ENCODE peak calls at places on chromosomes 7 and 10, in six cellular contexts. G is tibial artery; T is left lung; C is tibial nerve; Q is suprapubic skin; L is CD8-positive, alpha-beta T cell. P is an unnamed sample.

GRCh38 chr7:139034336-139034735 is 1.5 kb downstream of the ZC3HAV1L start:
- DNase-seq in G (no peak), T (no peak), C (no peak), Q (no peak), L (no peak), P (no peak)

GRCh38 chr10:86349940-86350630 is 16.5 kb downstream of the GRID1 start:
- DNase-seq in G (no peak), T (no peak), C (no peak), Q (no peak), L (no peak), P (no peak)

GRCh38 chr7:127252736-127253288 is at the start of gene GRM8:
- DNase-seq in G (peak; percentile 41), T (no peak), C (peak; percentile 15), Q (no peak), L (no peak), P (no peak)

GRCh38 chr10:96647466-96647865 is 60.7 kb upstream of the TM9SF3 start:
- DNase-seq in G (no peak), T (no peak), C (no peak), Q (no peak), L (no peak), P (no peak)

GRCh38 chr10:77351386-77351785 is 286.2 kb downstream of the KCNMA1 start:
- DNase-seq in G (no peak), T (no peak), C (no peak), Q (no peak), L (no peak), P (no peak)

GRCh38 chr7:88259656-88260380 is 40.0 kb upstream of the SRI start:
- DNase-seq in G (no peak), T (no peak), C (no peak), Q (no peak), L (no peak), P (no peak)

GRCh38 chr10:62759599-62760175 is 44.8 kb upstream of the ADO start:
- DNase-seq in G (no peak), T (no peak), C (peak; percentile 12), Q (no peak), L (no peak), P (no peak)

GRCh38 chr7:101936612-101937231 is 119.3 kb downstream of the CUX1 start:
- DNase-seq in G (peak; percentile 30), T (no peak), C (no peak), Q (no peak), L (no peak), P (no peak)

GRCh38 chr7:124776153-124776552 is 10.6 kb upstream of the GPR37 start:
- DNase-seq in G (no peak), T (no peak), C (no peak), Q (no peak), L (no peak), P (no peak)

GRCh38 chr7:137953692-137954470 is 48.0 kb downstream of the CREB3L2 start:
- DNase-seq in G (no peak), T (no peak), C (no peak), Q (no peak), L (no peak), P (no peak)

GRCh38 chr7:35691827-35692307 is 3.1 kb downstream of the HERPUD2 start:
- DNase-seq in G (no peak), T (no peak), C (no peak), Q (no peak), L (no peak), P (no peak)

GRCh38 chr10:104334561-104334960 is 3.7 kb downstream of the ITPRIP start:
- DNase-seq in G (no peak), T (no peak), C (no peak), Q (peak; percentile 37), L (no peak), P (peak; percentile 44)

GRCh38 chr7:28005848-28006233 is 174.8 kb downstream of the JAZF1 start:
- DNase-seq in G (no peak), T (no peak), C (no peak), Q (no peak), L (no peak), P (no peak)

GRCh38 chr10:36629476-36629875 is 495.9 kb upstream of the ANKRD30A start:
- DNase-seq in G (no peak), T (no peak), C (no peak), Q (no peak), L (no peak), P (no peak)

GRCh38 chr10:8725343-8725742 is 670.9 kb downstream of the GATA3 start:
- DNase-seq in G (no peak), T (no peak), C (no peak), Q (no peak), L (no peak), P (no peak)

DNA sequence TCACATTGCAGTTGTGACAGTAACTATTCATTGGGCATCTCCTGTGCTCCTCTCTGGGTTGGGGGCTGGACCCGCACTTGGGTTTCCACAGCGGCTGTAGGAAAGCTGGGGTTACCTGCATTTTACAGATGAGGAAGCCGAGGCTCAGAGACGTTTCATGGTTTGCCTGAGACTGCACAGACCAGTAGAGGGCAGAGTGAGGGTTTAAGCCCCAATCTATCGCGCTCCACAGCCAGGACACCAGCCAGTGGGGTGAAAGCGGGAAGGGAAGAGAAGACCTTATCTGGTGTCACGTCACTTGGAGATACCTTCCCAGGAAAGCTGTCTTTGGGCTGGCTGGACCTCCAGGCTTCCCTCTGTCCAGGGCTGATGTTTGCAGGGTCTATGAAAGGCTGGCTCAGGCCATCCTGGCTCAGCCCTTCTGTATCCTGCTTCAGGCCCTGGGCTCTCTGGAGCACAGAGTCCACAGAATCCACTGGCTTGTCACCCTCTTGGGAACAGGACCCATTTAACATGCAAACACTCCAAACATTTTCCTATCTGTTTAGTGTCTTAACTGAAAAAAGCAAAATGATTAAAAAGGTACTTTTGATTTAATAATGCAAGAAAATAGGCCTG is 167.7 kb downstream of the EMX2 start:
- DNase-seq in G (no peak), T (no peak), C (no peak), Q (no peak), L (no peak), P (no peak)
- TF ChIP-seq CTCF in G (no peak), T (no peak), C (no peak), Q (no peak), L (no peak), P (no peak)

DNA sequence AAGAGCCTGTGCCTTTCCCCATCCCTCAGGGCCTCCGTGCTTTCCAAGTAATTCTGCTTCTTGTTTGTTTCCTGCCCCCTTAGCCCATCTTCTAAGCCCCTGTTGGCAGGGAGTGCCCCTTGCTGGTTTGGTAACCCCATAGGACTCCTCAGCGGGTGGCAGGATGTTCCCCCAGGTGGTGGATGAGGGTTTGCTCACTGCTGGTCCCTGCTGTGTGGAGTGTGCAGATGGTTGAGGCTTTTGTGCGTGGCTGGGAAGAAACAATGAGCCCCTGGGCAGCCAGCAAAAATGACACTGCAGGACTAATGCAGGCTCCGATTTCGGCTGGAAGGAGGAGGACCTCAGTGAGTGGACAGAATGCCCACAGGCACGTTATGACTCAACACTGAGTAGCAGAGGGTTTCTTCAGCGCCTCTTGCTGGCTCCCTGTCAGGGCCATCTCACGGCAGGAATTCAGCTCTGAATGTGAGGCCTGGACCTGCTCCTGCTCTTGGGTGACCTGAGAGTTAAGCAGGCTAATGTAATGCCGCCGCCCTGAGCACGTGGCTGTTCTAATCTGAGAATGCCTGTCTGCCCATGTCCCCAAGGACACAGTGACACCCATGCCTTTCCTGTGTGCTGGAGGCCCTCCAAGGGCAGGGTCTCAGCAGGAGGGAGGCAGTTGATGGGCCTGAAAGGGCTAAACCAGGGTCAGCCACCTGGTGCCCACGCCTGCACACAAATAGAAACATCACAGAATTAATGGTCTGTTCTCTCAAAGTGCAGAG is 16.6 kb downstream of the BAG3 start:
- DNase-seq in G (peak; percentile 77), T (peak; percentile 60), C (peak; percentile 48), Q (no peak), L (no peak), P (peak; percentile 92)
- TF ChIP-seq CTCF in G (no peak), T (no peak), C (no peak), Q (no peak), L (no peak), P (peak; percentile 9)

DNA sequence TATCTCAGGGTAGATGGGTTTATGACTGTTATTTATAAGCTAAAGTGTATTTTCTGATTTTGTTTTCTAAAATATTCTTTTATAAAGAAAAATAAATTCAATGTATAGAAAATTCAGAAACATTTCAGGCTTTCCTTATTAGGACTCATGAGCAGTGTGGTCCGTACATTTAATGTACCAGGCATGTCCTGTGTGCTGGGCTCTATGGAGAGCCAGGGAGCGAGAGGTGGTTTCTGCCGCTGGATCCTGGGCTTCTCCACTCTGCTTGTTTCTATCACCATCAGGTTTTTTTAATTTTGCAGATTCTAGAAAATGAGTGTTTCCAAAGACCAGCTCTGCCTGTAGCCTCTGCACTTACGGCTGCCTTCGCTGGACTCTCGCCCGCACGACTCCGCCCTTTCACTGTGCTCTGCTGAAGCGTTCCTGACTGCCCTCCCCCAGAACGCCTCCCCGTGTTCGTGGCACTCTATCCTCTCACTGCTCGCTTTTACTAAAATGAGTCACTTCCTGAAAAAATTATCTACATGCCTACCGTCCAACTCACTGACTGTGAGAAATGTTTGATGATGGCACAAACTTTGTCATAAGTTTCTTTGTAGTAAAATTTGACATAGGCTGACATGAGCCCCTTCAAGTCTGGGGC is 188.5 kb downstream of the ZMYND11 start:
- DNase-seq in G (peak; percentile 82), T (peak; percentile 74), C (peak; percentile 63), Q (peak; percentile 90), L (no peak), P (peak; percentile 91)
- TF ChIP-seq CTCF in G (no peak), T (no peak), C (no peak), Q (no peak), L (no peak), P (peak; percentile 18)

GRCh38 chr7:80681272-80681885 is 42.9 kb downstream of the CD36 start:
- DNase-seq in G (no peak), T (no peak), C (no peak), Q (no peak), L (no peak), P (no peak)
- TF ChIP-seq CTCF in G (no peak), T (no peak), C (peak; percentile 18), Q (peak; percentile 24), L (no peak), P (peak; percentile 58)

GRCh38 chr7:4225352-4225751 is 456.7 kb upstream of the FOXK1 start:
- DNase-seq in G (no peak), T (peak; percentile 57), C (no peak), Q (no peak), L (no peak), P (no peak)

GRCh38 chr7:4227105-4228010 is 454.7 kb upstream of the FOXK1 start:
- DNase-seq in G (no peak), T (no peak), C (no peak), Q (no peak), L (no peak), P (no peak)

GRCh38 chr7:4230352-4230751 is 451.7 kb upstream of the FOXK1 start:
- DNase-seq in G (no peak), T (no peak), C (no peak), Q (no peak), L (no peak), P (no peak)

GRCh38 chr7:4221043-4221442 is 461.1 kb upstream of the FOXK1 start:
- DNase-seq in G (no peak), T (no peak), C (no peak), Q (no peak), L (no peak), P (no peak)

DNA sequence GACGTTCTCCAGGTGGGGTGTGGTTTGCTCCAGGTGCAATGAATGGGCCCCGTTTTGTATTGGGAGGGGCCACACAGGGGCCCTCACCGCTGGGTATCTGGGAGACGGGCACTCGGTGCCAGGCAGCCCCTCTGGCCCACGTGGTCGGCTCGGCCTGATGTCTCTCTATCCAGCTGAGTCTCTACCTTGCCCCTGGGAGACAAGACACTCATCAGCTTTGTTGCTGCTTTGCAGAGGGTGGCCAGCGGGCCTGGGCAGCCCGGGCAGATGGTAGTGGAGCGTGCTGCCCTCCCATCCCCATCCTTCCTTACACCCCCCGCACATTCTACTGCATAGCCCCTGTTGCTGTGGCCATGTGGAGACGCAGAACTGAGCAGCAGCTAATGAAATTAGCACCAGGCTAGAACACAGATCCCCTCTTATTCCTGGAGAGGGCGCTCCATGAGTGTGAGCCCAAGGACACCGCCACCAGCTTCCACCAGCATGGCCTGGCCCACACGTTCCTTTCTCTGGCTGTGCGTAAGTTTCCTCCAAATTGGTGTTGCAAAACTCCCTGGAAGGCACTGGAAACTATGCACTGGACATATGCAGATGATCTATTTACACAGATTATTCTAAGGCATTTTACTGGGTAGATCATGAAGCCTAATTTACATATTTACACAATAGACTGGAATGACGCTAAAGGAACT is 455.8 kb upstream of the FOXK1 start:
- DNase-seq in G (no peak), T (no peak), C (no peak), Q (no peak), L (no peak), P (no peak)
- TF ChIP-seq CTCF in G (no peak), T (no peak), C (no peak), Q (no peak), L (no peak), P (no peak)

P was measured in osteocyte.